ENCODE peak calls at places on chromosomes 16 and 17, in five cellular contexts. One of them, this sample, is unnamed.

GRCh38 chr17:77606146-77606864 is 352.2 kb upstream of the TNRC6C start:
- DNase-seq in neural crest cell: no peak
- DNase-seq in CD8-positive, alpha-beta T cell: no peak
- DNase-seq in T-helper 9 cell: no peak
- DNase-seq in DMS153: no peak
- DNase-seq in this sample: no peak

GRCh38 chr16:8182761-8183160 is 407.6 kb downstream of the TMEM114 start:
- DNase-seq in neural crest cell: no peak
- DNase-seq in T-helper 9 cell: no peak
- DNase-seq in CD8-positive, alpha-beta T cell: no peak
- DNase-seq in DMS153: no peak
- DNase-seq in this sample: no peak

GRCh38 chr17:36816214-36816613 is 121.1 kb upstream of the LHX1 start:
- DNase-seq in DMS153: no peak
- DNase-seq in neural crest cell: no peak
- DNase-seq in T-helper 9 cell: no peak
- DNase-seq in CD8-positive, alpha-beta T cell: no peak
- DNase-seq in this sample: no peak

GRCh38 chr17:63482509-63482908 is 5.6 kb downstream of the ACE start:
- DNase-seq in neural crest cell: no peak
- DNase-seq in T-helper 9 cell: no peak
- DNase-seq in DMS153: no peak
- DNase-seq in CD8-positive, alpha-beta T cell: no peak
- DNase-seq in this sample: no peak

GRCh38 chr17:72699566-72699965 is 392.9 kb downstream of the SLC39A11 start:
- DNase-seq in T-helper 9 cell: no peak
- DNase-seq in neural crest cell: no peak
- DNase-seq in CD8-positive, alpha-beta T cell: no peak
- DNase-seq in DMS153: no peak
- DNase-seq in this sample: peak; percentile 46

GRCh38 chr17:73445466-73445865 is 133.7 kb upstream of the CDC42EP4 start:
- DNase-seq in neural crest cell: no peak
- DNase-seq in CD8-positive, alpha-beta T cell: no peak
- DNase-seq in T-helper 9 cell: no peak
- DNase-seq in DMS153: no peak
- DNase-seq in this sample: no peak

GRCh38 chr16:53968454-53968853 is 264.5 kb downstream of the FTO start:
- DNase-seq in neural crest cell: no peak
- DNase-seq in DMS153: no peak
- DNase-seq in CD8-positive, alpha-beta T cell: no peak
- DNase-seq in T-helper 9 cell: no peak
- DNase-seq in this sample: peak; percentile 9

GRCh38 chr16:51393381-51394005 is 242.4 kb upstream of the SALL1 start:
- DNase-seq in neural crest cell: no peak
- DNase-seq in T-helper 9 cell: no peak
- DNase-seq in CD8-positive, alpha-beta T cell: no peak
- DNase-seq in DMS153: no peak
- DNase-seq in this sample: peak; percentile 4

GRCh38 chr17:49980703-49981197 is 11.8 kb downstream of the DLX4 start:
- DNase-seq in neural crest cell: no peak
- DNase-seq in DMS153: no peak
- DNase-seq in CD8-positive, alpha-beta T cell: no peak
- DNase-seq in T-helper 9 cell: no peak
- DNase-seq in this sample: no peak

GRCh38 chr16:31464348-31464769 is 5.1 kb downstream of the ARMC5 start:
- DNase-seq in CD8-positive, alpha-beta T cell: no peak
- DNase-seq in T-helper 9 cell: no peak
- DNase-seq in DMS153: no peak
- DNase-seq in neural crest cell: no peak
- DNase-seq in this sample: no peak

GRCh38 chr17:47288531-47289116 is 35.0 kb downstream of the ITGB3 start:
- DNase-seq in DMS153: no peak
- DNase-seq in neural crest cell: no peak
- DNase-seq in T-helper 9 cell: no peak
- DNase-seq in CD8-positive, alpha-beta T cell: no peak
- DNase-seq in this sample: peak; percentile 48

GRCh38 chr16:8096211-8096610 is 494.1 kb downstream of the TMEM114 start:
- DNase-seq in neural crest cell: no peak
- DNase-seq in T-helper 9 cell: no peak
- DNase-seq in DMS153: no peak
- DNase-seq in CD8-positive, alpha-beta T cell: no peak
- DNase-seq in this sample: no peak

GRCh38 chr17:60391419-60392041 is 403 bp downstream of the USP32 start:
- DNase-seq in CD8-positive, alpha-beta T cell: no peak
- DNase-seq in T-helper 9 cell: no peak
- DNase-seq in DMS153: no peak
- DNase-seq in neural crest cell: peak; percentile 68
- DNase-seq in this sample: no peak

GRCh38 chr17:76145231-76146052 is 4.4 kb upstream of the FOXJ1 start:
- DNase-seq in DMS153: peak; percentile 45
- DNase-seq in T-helper 9 cell: peak; percentile 41
- DNase-seq in CD8-positive, alpha-beta T cell: no peak
- DNase-seq in neural crest cell: no peak
- DNase-seq in this sample: no peak

GRCh38 chr16:55759983-55760664 is 72.8 kb downstream of the CES1 start:
- DNase-seq in T-helper 9 cell: no peak
- DNase-seq in CD8-positive, alpha-beta T cell: no peak
- DNase-seq in neural crest cell: peak; percentile 16
- DNase-seq in DMS153: no peak
- DNase-seq in this sample: peak; percentile 0

This sample was measured in EL.